ENCODE peak calls at places on chromosomes 11 and 22, in ten cellular contexts. K, F, A, G, V, D, E, Y, L and Q are unnamed samples.

GRCh38 chr11:74634537-74634936 is 42.2 kb downstream of the POLD3 start:
- DNase-seq in D (no peak), A (no peak), E (no peak), Y (peak), K (no peak), L (no peak), F (peak), V (peak), G (peak), Q (peak)

GRCh38 chr11:73395297-73396208 is 19.4 kb downstream of the RELT start:
- DNase-seq in K (no peak), A (no peak), Y (no peak), G (no peak), E (no peak), L (no peak), D (no peak), F (no peak), V (no peak), Q (no peak)

GRCh38 chr11:110921742-110922200 is 209.5 kb upstream of the ARHGAP20 start:
- DNase-seq in V (no peak), E (no peak), K (peak), A (no peak), Y (no peak), G (no peak), L (peak), D (no peak), F (no peak), Q (no peak)

GRCh38 chr22:48779211-48779643 is 1048.4 kb downstream of the BRD1 start:
- DNase-seq in L (no peak), K (no peak), G (no peak), Y (no peak), F (no peak), V (no peak), E (no peak), D (no peak), A (no peak), Q (no peak)

GRCh38 chr11:76770642-76771445 is 12.3 kb upstream of the TSKU start:
- DNase-seq in K (peak), V (no peak), E (no peak), G (peak), D (no peak), Y (peak), F (peak), A (no peak), L (peak), Q (peak)

GRCh38 chr11:66881927-66882452 is 25.1 kb downstream of the LRFN4 start:
- DNase-seq in F (no peak), L (no peak), D (no peak), A (no peak), E (no peak), K (no peak), V (no peak), G (no peak), Y (no peak), Q (no peak)

GRCh38 chr22:22710719-22711531 is 66.5 kb downstream of the GGTLC2 start:
- DNase-seq in L (peak), F (peak), V (peak), E (peak), D (peak), K (peak), A (no peak), Y (peak), G (peak), Q (peak)

GRCh38 chr11:132005874-132006273 is 635.5 kb downstream of the NTM start:
- DNase-seq in Y (no peak), F (no peak), K (no peak), L (no peak), V (no peak), E (no peak), D (no peak), A (no peak), G (no peak), Q (no peak)

GRCh38 chr11:119567667-119568582 is 145.0 kb upstream of the THY1 start:
- DNase-seq in V (no peak), Y (peak), E (no peak), G (peak), K (peak), A (no peak), L (no peak), F (peak), D (no peak), Q (peak)

GRCh38 chr22:40070701-40071100 is 75.9 kb downstream of the FAM83F start:
- DNase-seq in E (no peak), F (peak), A (no peak), L (no peak), D (no peak), V (no peak), Y (peak), G (no peak), K (no peak), Q (no peak)

GRCh38 chr11:59794417-59794816 is 16.2 kb downstream of the MRPL16 start:
- DNase-seq in A (no peak), E (no peak), Y (no peak), D (no peak), K (no peak), F (no peak), V (no peak), L (no peak), G (no peak), Q (no peak)

GRCh38 chr11:11973866-11974265 is 34.6 kb downstream of the DKK3 start:
- DNase-seq in D (no peak), A (no peak), G (no peak), V (no peak), K (no peak), Y (no peak), E (no peak), F (no peak), L (no peak), Q (no peak)

GRCh38 chr11:2890466-2891241 is 5.1 kb upstream of the CDKN1C start:
- DNase-seq in G (peak), K (peak), L (peak), E (no peak), Y (peak), A (no peak), D (no peak), F (no peak), V (no peak), Q (no peak)

GRCh38 chr11:697811-698311 is 2.2 kb downstream of the TMEM80 start:
- DNase-seq in E (no peak), G (peak), L (no peak), D (no peak), A (no peak), V (peak), Y (peak), F (no peak), K (no peak), Q (no peak)

GRCh38 chr11:115985896-115986295 is 481.7 kb upstream of the CADM1 start:
- DNase-seq in V (no peak), D (no peak), K (no peak), Y (no peak), A (no peak), L (no peak), F (no peak), G (no peak), E (no peak), Q (no peak)

GRCh38 chr22:31683181-31684105 is 21.4 kb upstream of the PISD start:
- DNase-seq in D (no peak), K (no peak), L (no peak), A (no peak), E (no peak), V (no peak), F (no peak), G (no peak), Y (no peak), Q (no peak)

GRCh38 chr11:2209370-2209801 is 37.8 kb upstream of the TH start:
- DNase-seq in D (no peak), Y (no peak), V (no peak), E (no peak), L (no peak), F (no peak), K (peak), G (no peak), A (no peak), Q (peak)

GRCh38 chr11:2150206-2150847 is 10.7 kb downstream of the INS start:
- DNase-seq in F (peak), V (peak), D (no peak), E (no peak), A (peak), L (peak), K (no peak), Y (peak), G (peak), Q (peak)

GRCh38 chr11:43687120-43687791 is 6.7 kb downstream of the HSD17B12 start:
- DNase-seq in F (no peak), D (no peak), K (no peak), L (no peak), A (peak), Y (peak), G (peak), E (no peak), V (peak), Q (peak)

GRCh38 chr11:120272303-120272702 is 32.4 kb downstream of the POU2F3 start:
- DNase-seq in F (peak), Y (peak), A (no peak), D (no peak), E (no peak), L (no peak), G (peak), V (no peak), K (no peak), Q (peak)

GRCh38 chr11:66701432-66702240 is 23.9 kb upstream of the RBM4B start:
- DNase-seq in E (no peak), Y (no peak), F (no peak), A (no peak), G (no peak), D (no peak), V (peak), L (no peak), K (no peak), Q (no peak)

GRCh38 chr11:16933756-16934603 is 80.2 kb downstream of the PLEKHA7 start:
- DNase-seq in V (no peak), A (no peak), F (no peak), L (no peak), G (no peak), Y (peak), E (no peak), D (no peak), K (peak), Q (no peak)